ENCODE peak calls at places on chromosome 2, in six cellular contexts. P, Z, J, S, I and K are unnamed samples.
A peak's percentile ranks its signal among the peaks of the same experiment; 100 is the strongest.

GRCh38 chr2:97739893-97740245 is 26.5 kb downstream of the ZAP70 start:
- DNase-seq in Z (no peak), I (no peak), S (no peak), J (no peak), P (no peak), K (no peak)

GRCh38 chr2:229922449-229923386 is at the start of gene FBXO36:
- DNase-seq in Z (peak; percentile 87), J (peak; percentile 71), S (peak; percentile 70), I (peak; percentile 37), P (no peak), K (no peak)

GRCh38 chr2:38170098-38170497 is 94.1 kb upstream of the CYP1B1 start:
- DNase-seq in P (no peak), S (no peak), Z (no peak), J (no peak), I (no peak), K (no peak)

GRCh38 chr2:151111599-151112278 is 149.9 kb downstream of the RBM43 start:
- DNase-seq in P (peak; percentile 73), I (no peak), S (no peak), J (peak; percentile 75), Z (no peak), K (no peak)

GRCh38 chr2:84441036-84441435 is 18.0 kb downstream of the SUCLG1 start:
- DNase-seq in S (no peak), Z (no peak), P (no peak), J (no peak), I (no peak), K (no peak)

GRCh38 chr2:162118166-162119031 is 33.6 kb downstream of the GCG start:
- DNase-seq in Z (no peak), P (peak; percentile 91), J (peak; percentile 98), I (no peak), S (no peak), K (peak; percentile 64)

GRCh38 chr2:158921599-158922408 is 46.6 kb upstream of the TANC1 start:
- DNase-seq in I (no peak), J (no peak), Z (no peak), S (no peak), P (no peak), K (no peak)

GRCh38 chr2:178796079-178796677 is 11.0 kb downstream of the TTN start:
- DNase-seq in Z (no peak), I (peak; percentile 10), S (no peak), P (peak; percentile 10), J (peak; percentile 82), K (no peak)

GRCh38 chr2:106038598-106039375 is 155.3 kb downstream of the UXS1 start:
- DNase-seq in P (peak; percentile 28), J (peak; percentile 41), Z (no peak), S (no peak), I (no peak), K (peak; percentile 24)

GRCh38 chr2:127121776-127122176 is 14.8 kb upstream of the BIN1 start:
- DNase-seq in J (no peak), I (no peak), S (no peak), P (no peak), Z (no peak), K (no peak)

GRCh38 chr2:55862673-55863390 is 60.8 kb downstream of the EFEMP1 start:
- DNase-seq in I (peak; percentile 53), P (peak; percentile 99), S (no peak), Z (peak; percentile 59), J (peak; percentile 93), K (peak; percentile 99)

GRCh38 chr2:120597595-120598193 is 138.0 kb upstream of the GLI2 start:
- DNase-seq in I (no peak), S (no peak), J (no peak), P (no peak), Z (no peak), K (peak; percentile 43)

GRCh38 chr2:38168710-38169480 is 92.9 kb upstream of the CYP1B1 start:
- DNase-seq in J (peak; percentile 17), Z (no peak), S (no peak), P (peak; percentile 88), I (no peak), K (no peak)

GRCh38 chr2:11169333-11169732 is 14.1 kb downstream of the SLC66A3 start:
- DNase-seq in P (no peak), Z (peak; percentile 87), I (no peak), J (no peak), S (no peak), K (peak; percentile 19)

GRCh38 chr2:217951091-217951490 is 51.7 kb downstream of the TNS1 start:
- DNase-seq in P (no peak), S (no peak), J (no peak), Z (no peak), I (no peak), K (no peak)

GRCh38 chr2:37561615-37562569 is 109.5 kb downstream of the CDC42EP3 start:
- DNase-seq in J (peak; percentile 96), P (peak; percentile 93), Z (no peak), S (no peak), I (peak; percentile 83), K (no peak)

GRCh38 chr2:106062627-106063026 is 131.5 kb downstream of the UXS1 start:
- DNase-seq in Z (no peak), J (no peak), P (no peak), S (no peak), I (no peak), K (no peak)

GRCh38 chr2:17853799-17854198 is 24.7 kb upstream of the KCNS3 start:
- DNase-seq in P (no peak), I (no peak), J (no peak), S (no peak), Z (no peak), K (peak; percentile 37)

GRCh38 chr2:75100011-75100680 is 99.2 kb downstream of the TACR1 start:
- DNase-seq in I (no peak), Z (no peak), P (peak; percentile 76), S (no peak), J (peak; percentile 79), K (peak; percentile 62)

GRCh38 chr2:22807876-22808275 is 577.1 kb upstream of the KLHL29 start:
- DNase-seq in Z (no peak), P (peak; percentile 59), S (no peak), J (no peak), I (no peak), K (no peak)

GRCh38 chr2:121260370-121261154 is 24.4 kb downstream of the TFCP2L1 start:
- DNase-seq in J (no peak), S (no peak), I (no peak), P (no peak), Z (peak; percentile 52), K (no peak)

GRCh38 chr2:105776560-105776928 is 31.8 kb downstream of the NCK2 start:
- DNase-seq in I (no peak), P (no peak), S (no peak), Z (no peak), J (no peak), K (no peak)

GRCh38 chr2:46135936-46136335 is 161.3 kb upstream of the EPAS1 start:
- DNase-seq in J (no peak), S (no peak), Z (no peak), I (no peak), P (no peak), K (peak; percentile 92)

GRCh38 chr2:173122936-173123335 is 47.3 kb downstream of the MAP3K20 start:
- DNase-seq in S (no peak), J (no peak), P (no peak), Z (no peak), I (no peak), K (no peak)
- H3K4me1 ChIP-seq in S (no peaks in the 10 kb centered on the region), J (peaks cover 6% of the 10 kb centered on the region), P (peaks cover 42% of the 10 kb centered on the region), Z (peaks cover 7% of the 10 kb centered on the region), I (peaks cover 37% of the 10 kb centered on the region), K (no peaks in the 10 kb centered on the region)

GRCh38 chr2:7022486-7022885 is 105.3 kb downstream of the RNF144A start:
- DNase-seq in I (no peak), Z (peak; percentile 86), J (no peak), S (no peak), P (no peak), K (peak; percentile 56)
- H3K27ac ChIP-seq in I (no peak overlapping the region), Z (peak overlapping the region; percentile 93), J (no peak overlapping the region), S (no peak overlapping the region), P (no peak overlapping the region), K (no peak overlapping the region)

DNA sequence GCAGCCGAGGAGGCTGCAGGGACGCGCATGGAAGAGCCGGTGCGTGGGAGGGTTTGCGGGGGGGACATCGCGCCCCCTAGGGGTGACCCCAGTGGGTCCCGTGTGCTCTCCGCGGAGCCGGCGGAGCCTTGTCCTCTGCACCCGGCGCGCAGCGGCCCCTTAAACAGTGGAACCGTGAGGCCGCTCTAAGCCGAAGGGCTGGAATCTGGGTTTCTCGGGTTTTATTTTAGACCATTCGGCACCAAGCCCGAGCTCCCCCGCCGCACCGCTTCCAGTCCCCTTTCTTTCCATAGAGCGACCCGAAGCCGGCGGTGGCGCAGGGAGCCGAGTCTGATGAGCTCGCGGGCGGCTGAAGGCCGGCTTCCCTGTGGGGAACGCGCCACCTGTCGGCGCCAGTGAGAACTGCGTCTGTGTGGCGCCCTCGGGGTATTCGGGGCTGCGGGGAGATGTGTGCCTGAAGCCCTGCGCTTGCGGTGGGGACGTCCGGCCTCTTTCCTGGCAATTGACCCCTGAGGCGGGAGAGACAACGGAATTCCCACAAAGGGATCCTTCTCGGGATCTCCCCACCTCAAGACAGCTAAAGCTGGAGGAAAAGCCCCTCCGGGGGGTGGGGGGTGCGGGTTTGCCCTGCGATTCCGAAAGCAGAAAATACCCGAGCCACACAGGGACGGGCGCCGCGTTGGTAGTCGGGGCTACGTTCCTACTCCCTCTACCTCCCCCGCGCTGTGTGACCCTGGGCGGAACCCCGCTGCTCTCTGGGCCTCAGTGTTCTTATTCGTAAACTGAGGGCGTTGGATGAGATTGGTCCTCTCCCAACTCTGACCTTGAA is 8.2 kb upstream of the EN1 start:
- DNase-seq in Z (peak; percentile 75), S (peak; percentile 45), P (peak; percentile 59), J (peak; percentile 88), I (peak; percentile 91), K (peak; percentile 93)
- H3K4me1 ChIP-seq in Z (peaks cover 42% of the 10 kb centered on the region), S (peaks cover 20% of the 10 kb centered on the region), P (peaks cover 8% of the 10 kb centered on the region), J (peaks cover under 1% of the 10 kb centered on the region), I (peaks cover 4% of the 10 kb centered on the region), K (peaks cover 10% of the 10 kb centered on the region)

GRCh38 chr2:152406836-152407161 is 71.8 kb downstream of the FMNL2 start:
- DNase-seq in S (no peak), Z (no peak), I (no peak), J (no peak), P (no peak), K (no peak)

GRCh38 chr2:152407204-152407721 is 72.3 kb downstream of the FMNL2 start:
- DNase-seq in J (no peak), S (no peak), Z (peak; percentile 43), I (peak; percentile 65), P (peak; percentile 66), K (peak; percentile 43)

GRCh38 chr2:152408260-152408659 is 73.3 kb downstream of the FMNL2 start:
- DNase-seq in Z (no peak), I (no peak), J (no peak), S (no peak), P (no peak), K (no peak)

GRCh38 chr2:152406119-152406835 is 71.3 kb downstream of the FMNL2 start:
- DNase-seq in I (no peak), P (no peak), S (no peak), Z (no peak), J (no peak), K (no peak)

GRCh38 chr2:152407806-152408205 is 72.8 kb downstream of the FMNL2 start:
- DNase-seq in Z (no peak), P (no peak), I (no peak), J (no peak), S (no peak), K (no peak)
- H3K27ac ChIP-seq in Z (peak overlapping the region; percentile 48), P (no peak overlapping the region), I (peak overlapping the region; percentile 80), J (no peak overlapping the region), S (no peak overlapping the region), K (peak overlapping the region; percentile 21)

DNA sequence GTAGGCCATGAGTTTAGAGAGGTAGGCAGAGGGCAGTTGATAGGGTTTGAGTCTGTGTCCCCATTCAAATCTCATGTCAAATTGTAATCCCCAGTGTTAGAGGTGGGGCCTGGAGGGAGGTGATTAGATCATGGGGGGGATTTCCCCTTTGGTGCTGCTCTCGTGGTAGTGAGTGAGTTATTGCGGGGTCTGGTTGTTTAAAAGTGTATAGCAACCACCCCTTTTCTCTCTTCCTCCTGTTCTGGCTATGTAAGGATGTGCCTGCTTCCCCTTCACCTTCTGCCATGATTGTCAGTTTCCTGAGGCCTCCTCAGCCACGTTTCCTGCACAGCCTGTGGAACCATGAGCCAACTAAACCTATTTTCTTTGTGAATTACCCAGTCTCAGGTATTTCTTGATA is 25.5 kb downstream of the MARCHF4 start:
- DNase-seq in P (no peak), I (no peak), Z (no peak), J (no peak), S (no peak), K (no peak)
- H3K4me1 ChIP-seq in P (peaks cover 22% of the 10 kb centered on the region), I (peaks cover 32% of the 10 kb centered on the region), Z (no peaks in the 10 kb centered on the region), J (peaks cover 20% of the 10 kb centered on the region), S (peaks cover 29% of the 10 kb centered on the region), K (peaks cover 14% of the 10 kb centered on the region)